ENCODE peak calls at places on chromosomes 13 and 19, in five cellular contexts. One of them, this sample, is unnamed.

GRCh38 chr13:61286148-61286745 is 129.4 kb downstream of the PCDH20 start:
- DNase-seq in H1: peak
- DNase-seq in K562: no peak
- DNase-seq in GM12878: no peak
- DNase-seq in HepG2: peak
- DNase-seq in this sample: peak

GRCh38 chr13:31209172-31209818 is 9.5 kb downstream of the B3GLCT start:
- DNase-seq in K562: no peak
- DNase-seq in H1: no peak
- DNase-seq in GM12878: no peak
- DNase-seq in HepG2: no peak
- DNase-seq in this sample: no peak

GRCh38 chr19:47762615-47763308 is 15.7 kb upstream of the SELENOW start:
- DNase-seq in K562: no peak
- DNase-seq in H1: no peak
- DNase-seq in GM12878: no peak
- DNase-seq in HepG2: no peak
- DNase-seq in this sample: no peak

GRCh38 chr13:110676511-110677204 is 29.3 kb downstream of the CARS2 start:
- DNase-seq in H1: no peak
- DNase-seq in K562: no peak
- DNase-seq in GM12878: peak
- DNase-seq in HepG2: no peak
- DNase-seq in this sample: no peak

GRCh38 chr13:27012482-27013197 is 159.0 kb downstream of the USP12 start:
- DNase-seq in K562: no peak
- DNase-seq in HepG2: no peak
- DNase-seq in H1: peak
- DNase-seq in GM12878: no peak
- DNase-seq in this sample: no peak

GRCh38 chr19:15769586-15769985 is 17.9 kb upstream of the OR10H5 start:
- DNase-seq in H1: no peak
- DNase-seq in GM12878: no peak
- DNase-seq in K562: peak
- DNase-seq in HepG2: no peak
- DNase-seq in this sample: no peak

GRCh38 chr19:33216198-33216830 is 9.3 kb downstream of the SLC7A10 start:
- DNase-seq in GM12878: no peak
- DNase-seq in K562: no peak
- DNase-seq in H1: no peak
- DNase-seq in HepG2: no peak
- DNase-seq in this sample: no peak

GRCh38 chr19:13859361-13859880 is 17.5 kb upstream of the NANOS3 start:
- DNase-seq in HepG2: no peak
- DNase-seq in H1: no peak
- DNase-seq in K562: no peak
- DNase-seq in GM12878: no peak
- DNase-seq in this sample: no peak

GRCh38 chr13:107441279-107441678 is 774.1 kb downstream of the LIG4 start:
- DNase-seq in H1: no peak
- DNase-seq in K562: no peak
- DNase-seq in GM12878: no peak
- DNase-seq in HepG2: no peak
- DNase-seq in this sample: no peak

GRCh38 chr13:79194727-79195126 is 211.3 kb downstream of the RBM26 start:
- DNase-seq in K562: no peak
- DNase-seq in HepG2: no peak
- DNase-seq in H1: no peak
- DNase-seq in GM12878: no peak
- DNase-seq in this sample: no peak

GRCh38 chr19:47226426-47227346 is 4.3 kb downstream of the BBC3 start:
- DNase-seq in GM12878: peak
- DNase-seq in H1: peak
- DNase-seq in K562: peak
- DNase-seq in HepG2: peak
- DNase-seq in this sample: peak

GRCh38 chr13:66341978-66342377 is 888.2 kb downstream of the PCDH9 start:
- DNase-seq in HepG2: no peak
- DNase-seq in K562: no peak
- DNase-seq in GM12878: no peak
- DNase-seq in H1: no peak
- DNase-seq in this sample: no peak

GRCh38 chr19:4717966-4718701 is 5.5 kb downstream of the DPP9 start:
- DNase-seq in K562: no peak
- DNase-seq in H1: no peak
- DNase-seq in GM12878: no peak
- DNase-seq in HepG2: no peak
- DNase-seq in this sample: no peak

GRCh38 chr19:4069331-4069959 is 2.7 kb upstream of the ZBTB7A start:
- DNase-seq in H1: no peak
- DNase-seq in GM12878: no peak
- DNase-seq in K562: no peak
- DNase-seq in HepG2: no peak
- DNase-seq in this sample: no peak

GRCh38 chr19:10884273-10884672 is 12.9 kb downstream of the CARM1 start:
- DNase-seq in H1: no peak
- DNase-seq in HepG2: no peak
- DNase-seq in K562: peak
- DNase-seq in GM12878: no peak
- DNase-seq in this sample: peak

GRCh38 chr13:34153428-34154180 is 335.7 kb downstream of the RFC3 start:
- DNase-seq in K562: no peak
- DNase-seq in GM12878: no peak
- DNase-seq in HepG2: no peak
- DNase-seq in H1: no peak
- DNase-seq in this sample: no peak

GRCh38 chr13:34152996-34153395 is 335.0 kb downstream of the RFC3 start:
- DNase-seq in H1: no peak
- DNase-seq in K562: no peak
- DNase-seq in HepG2: no peak
- DNase-seq in GM12878: no peak
- DNase-seq in this sample: no peak

GRCh38 chr13:34156841-34157365 is 339.0 kb downstream of the RFC3 start:
- DNase-seq in H1: no peak
- DNase-seq in HepG2: peak
- DNase-seq in GM12878: peak
- DNase-seq in K562: no peak
- DNase-seq in this sample: peak

GRCh38 chr13:34152409-34152808 is 334.5 kb downstream of the RFC3 start:
- DNase-seq in GM12878: no peak
- DNase-seq in K562: no peak
- DNase-seq in HepG2: no peak
- DNase-seq in H1: no peak
- DNase-seq in this sample: no peak

GRCh38 chr13:34155931-34156607 is 338.1 kb downstream of the RFC3 start:
- DNase-seq in H1: no peak
- DNase-seq in K562: no peak
- DNase-seq in HepG2: no peak
- DNase-seq in GM12878: no peak
- DNase-seq in this sample: peak
- H3K4me2 ChIP-seq in H1: no peak
- H3K4me2 ChIP-seq in K562: no peak
- H3K4me2 ChIP-seq in HepG2: no peak
- H3K4me2 ChIP-seq in GM12878: no peak
- H3K4me2 ChIP-seq in this sample: peak

GRCh38 chr19:6590458-6591319 is at the start of gene CD70:
- DNase-seq in HepG2: no peak
- DNase-seq in K562: peak
- DNase-seq in GM12878: peak
- DNase-seq in H1: peak
- DNase-seq in this sample: no peak
- TF ChIP-seq ATF3 in HepG2: no peak
- TF ChIP-seq ATF3 in K562: no peak
- TF ChIP-seq ATF3 in GM12878: no peak
- TF ChIP-seq ATF3 in H1: no peak
- TF ChIP-seq ATF3 in this sample: no peak

DNA sequence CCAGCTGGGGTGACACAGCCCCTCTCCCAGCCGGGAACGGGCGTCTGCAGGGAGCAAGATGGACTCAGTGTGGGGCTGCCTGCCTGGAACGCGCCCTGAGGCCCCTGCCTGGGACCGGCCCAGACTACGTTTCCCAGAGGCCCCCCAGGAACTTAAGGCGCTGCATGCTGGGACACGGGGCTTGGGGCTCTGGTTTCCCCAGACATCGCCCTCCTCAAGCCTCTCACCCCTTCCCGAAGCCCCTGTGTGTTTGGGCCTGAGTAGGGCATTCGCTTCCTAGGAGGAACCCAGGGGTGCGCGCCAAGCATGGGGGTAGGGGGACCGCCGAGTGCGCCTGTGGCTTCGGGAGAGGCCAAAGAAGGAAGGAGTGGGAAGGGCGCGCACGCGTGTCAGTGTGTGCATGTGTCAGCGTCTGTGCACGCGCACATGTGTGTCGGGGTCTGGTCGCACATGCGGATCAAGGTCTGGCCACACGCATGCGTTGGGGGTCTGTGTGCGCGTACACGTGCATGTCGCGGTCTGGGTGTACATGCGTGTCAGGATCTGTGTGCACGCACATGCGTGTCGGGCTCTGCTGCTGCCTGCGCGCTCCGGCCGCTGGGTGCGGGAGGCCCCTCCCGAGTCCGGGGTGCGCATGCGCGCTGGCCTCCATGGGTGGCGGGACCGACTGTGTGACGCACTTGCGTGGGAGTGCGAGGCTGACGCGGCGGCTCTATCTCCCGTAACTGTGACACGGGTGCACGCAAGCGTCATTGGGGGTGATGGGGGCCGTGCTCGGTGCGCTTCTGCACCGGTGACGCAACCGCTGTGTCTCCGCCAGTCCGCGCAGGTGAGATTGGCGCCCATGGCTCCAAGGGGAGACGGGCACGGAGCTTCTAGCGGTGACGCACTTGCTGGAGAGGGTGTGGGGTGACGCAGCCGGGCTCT is 16.2 kb downstream of the ZNF331 start:
- DNase-seq in H1: peak
- DNase-seq in HepG2: no peak
- DNase-seq in GM12878: peak
- DNase-seq in K562: no peak
- DNase-seq in this sample: no peak
- H3K4me2 ChIP-seq in H1: no peak
- H3K4me2 ChIP-seq in HepG2: no peak
- H3K4me2 ChIP-seq in GM12878: peak
- H3K4me2 ChIP-seq in K562: no peak
- H3K4me2 ChIP-seq in this sample: no peak

GRCh38 chr19:49923055-49924003 is 5.7 kb upstream of the ATF5 start:
- DNase-seq in HepG2: no peak
- DNase-seq in K562: no peak
- DNase-seq in H1: no peak
- DNase-seq in GM12878: peak
- DNase-seq in this sample: no peak

GRCh38 chr19:49926520-49926919 is 2.5 kb upstream of the ATF5 start:
- DNase-seq in HepG2: no peak
- DNase-seq in GM12878: no peak
- DNase-seq in H1: no peak
- DNase-seq in K562: no peak
- DNase-seq in this sample: no peak

GRCh38 chr19:49921871-49922755 is 6.9 kb upstream of the ATF5 start:
- DNase-seq in H1: no peak
- DNase-seq in GM12878: no peak
- DNase-seq in HepG2: no peak
- DNase-seq in K562: no peak
- DNase-seq in this sample: no peak

GRCh38 chr19:49925486-49925885 is 3.5 kb upstream of the ATF5 start:
- DNase-seq in GM12878: no peak
- DNase-seq in H1: no peak
- DNase-seq in K562: no peak
- DNase-seq in HepG2: no peak
- DNase-seq in this sample: no peak

GRCh38 chr19:49924004-49924880 is 4.8 kb upstream of the ATF5 start:
- DNase-seq in H1: no peak
- DNase-seq in HepG2: no peak
- DNase-seq in K562: peak
- DNase-seq in GM12878: peak
- DNase-seq in this sample: no peak
- TF ChIP-seq ATF3 in H1: no peak
- TF ChIP-seq ATF3 in HepG2: no peak
- TF ChIP-seq ATF3 in K562: peak
- TF ChIP-seq ATF3 in GM12878: no peak
- TF ChIP-seq ATF3 in this sample: no peak

GRCh38 chr13:29081036-29081435 is 260.9 kb downstream of the MTUS2 start:
- DNase-seq in HepG2: no peak
- DNase-seq in H1: no peak
- DNase-seq in GM12878: peak
- DNase-seq in K562: no peak
- DNase-seq in this sample: no peak

GRCh38 chr13:29077051-29077813 is 257.1 kb downstream of the MTUS2 start:
- DNase-seq in H1: no peak
- DNase-seq in GM12878: no peak
- DNase-seq in K562: no peak
- DNase-seq in HepG2: no peak
- DNase-seq in this sample: no peak

GRCh38 chr13:29081697-29082440 is 261.7 kb downstream of the MTUS2 start:
- DNase-seq in H1: no peak
- DNase-seq in GM12878: no peak
- DNase-seq in HepG2: no peak
- DNase-seq in K562: no peak
- DNase-seq in this sample: no peak
- H3K4me2 ChIP-seq in H1: no peak
- H3K4me2 ChIP-seq in GM12878: no peak
- H3K4me2 ChIP-seq in HepG2: no peak
- H3K4me2 ChIP-seq in K562: no peak
- H3K4me2 ChIP-seq in this sample: no peak

DNA sequence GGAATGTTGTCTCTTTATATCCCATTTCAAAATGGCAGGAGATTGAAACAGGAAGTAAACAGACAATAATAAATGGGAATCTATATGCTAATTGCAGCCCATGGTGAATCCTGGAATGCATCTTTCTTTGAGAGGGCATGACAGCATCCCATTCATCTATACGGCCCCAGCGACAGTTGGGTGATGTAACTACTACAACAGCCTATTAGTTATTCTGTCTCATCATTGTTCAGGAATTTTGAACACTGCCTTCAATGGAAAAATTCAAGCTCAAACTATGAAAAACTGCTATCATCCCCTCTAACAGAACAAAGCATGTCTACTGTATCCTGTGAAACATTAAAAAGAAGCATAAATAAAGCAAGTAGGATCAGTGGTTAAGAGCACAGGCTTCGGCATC is 262.1 kb downstream of the DCT start:
- DNase-seq in GM12878: no peak
- DNase-seq in HepG2: no peak
- DNase-seq in H1: no peak
- DNase-seq in K562: no peak
- DNase-seq in this sample: no peak
- TF ChIP-seq ATF3 in GM12878: no peak
- TF ChIP-seq ATF3 in HepG2: no peak
- TF ChIP-seq ATF3 in H1: no peak
- TF ChIP-seq ATF3 in K562: no peak
- TF ChIP-seq ATF3 in this sample: no peak

This sample was measured in HCT116.